ENCODE peak calls at places on chromosomes 7 and 10, in four cellular contexts. O is HCT116, H is HepG2, E is K562. M is an unnamed sample.
A peak's percentile ranks its signal among the peaks of the same experiment; 100 is the strongest.

GRCh38 chr10:121526801-121527221 is 71.4 kb downstream of the FGFR2 start:
- DNase-seq in O (no peak), H (no peak), E (no peak), M (no peak)

GRCh38 chr10:121485443-121486139 is 112.7 kb downstream of the FGFR2 start:
- DNase-seq in H (no peak), E (no peak), O (no peak), M (no peak)

GRCh38 chr7:43537765-43538403 is 45.0 kb upstream of the STK17A start:
- DNase-seq in E (no peak), H (no peak), O (no peak), M (no peak)

GRCh38 chr7:84112771-84113170 is 81.8 kb downstream of the SEMA3A start:
- DNase-seq in O (no peak), E (no peak), H (no peak), M (no peak)

GRCh38 chr10:24518411-24518810 is 205.3 kb downstream of the ARHGAP21 start:
- DNase-seq in E (no peak), H (peak; percentile 54), O (no peak), M (no peak)

GRCh38 chr7:151062399-151063211 is 3.2 kb downstream of the SLC4A2 start:
- DNase-seq in H (peak; percentile 97), O (peak; percentile 81), E (peak; percentile 96), M (peak; percentile 81)

GRCh38 chr7:95110707-95111106 is 203.3 kb downstream of the PPP1R9A start:
- DNase-seq in O (no peak), H (no peak), E (no peak), M (no peak)

GRCh38 chr10:80000541-80000940 is 51.6 kb upstream of the SFTPD start:
- DNase-seq in O (no peak), E (no peak), H (no peak), M (no peak)

GRCh38 chr7:99380032-99380822 is 5.7 kb downstream of the ARPC1B start:
- DNase-seq in O (no peak), E (peak; percentile 84), H (no peak), M (no peak)

GRCh38 chr7:98733036-98733435 is 116.0 kb downstream of the NPTX2 start:
- DNase-seq in O (peak; percentile 85), E (peak; percentile 81), H (peak; percentile 54), M (peak; percentile 55)

GRCh38 chr10:11810313-11810766 is 12.8 kb upstream of the PROSER2 start:
- DNase-seq in H (peak; percentile 70), O (no peak), E (no peak), M (no peak)

GRCh38 chr7:155285423-155286220 is 12.1 kb upstream of the INSIG1 start:
- DNase-seq in H (no peak), E (no peak), O (no peak), M (no peak)

GRCh38 chr10:123147635-123148413 is at the start of gene HMX2:
- DNase-seq in O (no peak), H (peak; percentile 17), E (peak; percentile 30), M (peak; percentile 55)

GRCh38 chr7:146652176-146652575 is 535.6 kb downstream of the CNTNAP2 start:
- DNase-seq in H (no peak), E (no peak), O (no peak), M (no peak)

GRCh38 chr7:116741625-116742316 is 69.8 kb downstream of the MET start:
- DNase-seq in O (no peak), H (peak; percentile 77), E (no peak), M (no peak)

GRCh38 chr10:88473989-88474883 is 108.9 kb downstream of the RNLS start:
- DNase-seq in O (peak; percentile 33), E (no peak), H (no peak), M (no peak)

GRCh38 chr7:63876707-63877322 is 121.8 kb upstream of the ZNF722 start:
- DNase-seq in H (no peak), O (no peak), E (no peak), M (no peak)
- TF ChIP-seq ELF1 in H (no peak), O (no peak), E (no peak), M (no peak)

GRCh38 chr7:16661924-16662323 is 15.9 kb downstream of the BZW2 start:
- DNase-seq in E (peak; percentile 25), O (no peak), H (no peak), M (no peak)

GRCh38 chr7:16655394-16655793 is 9.4 kb downstream of the BZW2 start:
- DNase-seq in E (no peak), O (no peak), H (no peak), M (no peak)

GRCh38 chr7:16660702-16661464 is 14.9 kb downstream of the BZW2 start:
- DNase-seq in H (peak; percentile 82), E (peak; percentile 69), O (no peak), M (no peak)

GRCh38 chr7:16652888-16653287 is 6.9 kb downstream of the BZW2 start:
- DNase-seq in H (no peak), O (no peak), E (no peak), M (no peak)

GRCh38 chr7:16657656-16658279 is 11.8 kb downstream of the BZW2 start:
- DNase-seq in H (no peak), E (peak; percentile 91), O (no peak), M (no peak)
- TF ChIP-seq ELF1 in H (no peak), E (peak; percentile 67), O (no peak), M (peak; percentile 19)

DNA sequence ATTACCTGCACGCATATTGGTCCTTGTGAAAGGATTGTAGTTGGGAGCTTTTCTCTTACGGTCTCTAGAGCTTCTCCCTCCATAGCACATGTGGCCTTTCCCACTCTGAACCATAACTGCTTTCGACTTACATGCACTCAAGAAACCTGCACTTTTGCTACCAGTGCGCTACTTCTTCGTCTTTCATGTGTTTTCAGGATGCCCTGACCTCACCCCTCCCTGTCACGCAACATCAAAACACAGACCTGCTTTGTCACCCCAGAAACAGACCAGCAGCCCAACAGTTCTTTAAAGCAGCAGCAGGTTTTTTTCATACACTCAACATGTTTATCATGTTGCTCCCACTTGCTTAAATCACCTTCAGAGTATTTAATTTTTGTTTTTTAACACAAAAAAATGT is 243.5 kb upstream of the TCF7L2 start:
- DNase-seq in E (no peak), H (no peak), O (no peak), M (no peak)
- TF ChIP-seq ELF1 in E (no peak), H (no peak), O (no peak), M (no peak)

GRCh38 chr10:31034041-31034918 is 2.6 kb upstream of the ZNF438 start:
- DNase-seq in E (no peak), O (no peak), H (no peak), M (no peak)
- TF ChIP-seq ELF1 in E (no peak), O (no peak), H (no peak), M (no peak)

M was measured in SK-N-SH.